ENCODE peak calls at places on chromosomes 16 and 17, in nine cellular contexts. K is astrocyte of the cerebellum; L is PC-3; C is NCI-H1930; R is Peyer's patch; U is dorsolateral prefrontal cortex; X is iris pigment epithelial cell; M is right cardiac atrium; T is CD4-positive, alpha-beta memory T cell. I is an unnamed sample.

GRCh38 chr16:5678371-5678770 is 580.8 kb upstream of the EEF2KMT start:
- DNase-seq in K (no peak), L (no peak), C (no peak), R (no peak), U (no peak), X (no peak), M (no peak), T (no peak), I (no peak)

GRCh38 chr16:67301080-67301757 is 21.9 kb downstream of the PLEKHG4 start:
- DNase-seq in K (no peak), L (no peak), C (no peak), R (no peak), U (no peak), X (no peak), M (peak; percentile 87), T (no peak), I (no peak)

GRCh38 chr16:50121721-50122445 is 31.2 kb upstream of the TENT4B start:
- DNase-seq in K (no peak), L (no peak), C (no peak), R (peak; percentile 40), U (no peak), X (no peak), M (no peak), T (peak; percentile 47), I (no peak)

GRCh38 chr17:50218771-50219315 is 17.4 kb upstream of the COL1A1 start:
- DNase-seq in K (peak; percentile 96), L (peak; percentile 82), C (no peak), R (peak; percentile 27), U (no peak), X (peak; percentile 97), M (no peak), T (no peak), I (no peak)

GRCh38 chr17:69123626-69124025 is 18.1 kb downstream of the ABCA6 start:
- DNase-seq in K (no peak), L (no peak), C (no peak), R (no peak), U (no peak), X (no peak), M (no peak), T (no peak), I (no peak)

GRCh38 chr17:57524790-57525543 is 220.1 kb downstream of the CCDC182 start:
- DNase-seq in K (no peak), L (no peak), C (peak; percentile 46), R (no peak), U (no peak), X (no peak), M (no peak), T (no peak), I (no peak)

GRCh38 chr17:62781356-62781755 is 26.8 kb downstream of the MARCHF10 start:
- DNase-seq in K (no peak), L (no peak), C (no peak), R (no peak), U (no peak), X (peak; percentile 76), M (no peak), T (no peak), I (no peak)

GRCh38 chr16:24890746-24891145 is 45.0 kb downstream of the SLC5A11 start:
- DNase-seq in K (no peak), L (no peak), C (no peak), R (no peak), U (no peak), X (no peak), M (no peak), T (no peak), I (no peak)

GRCh38 chr16:21656795-21657768 is 4.7 kb upstream of the IGSF6 start:
- DNase-seq in K (peak; percentile 45), L (peak; percentile 58), C (peak; percentile 27), R (peak; percentile 78), U (no peak), X (peak; percentile 59), M (no peak), T (peak; percentile 60), I (peak; percentile 73)

GRCh38 chr17:28982191-28982793 is 23.5 kb downstream of the SEZ6 start:
- DNase-seq in K (no peak), L (no peak), C (no peak), R (peak; percentile 67), U (no peak), X (peak; percentile 75), M (peak; percentile 43), T (peak; percentile 88), I (peak; percentile 64)

GRCh38 chr17:46756061-46756735 is 62.3 kb downstream of the WNT3 start:
- DNase-seq in K (no peak), L (no peak), C (no peak), R (no peak), U (no peak), X (no peak), M (no peak), T (no peak), I (no peak)

GRCh38 chr17:11935734-11936406 is 61.4 kb downstream of the ZNF18 start:
- DNase-seq in K (peak; percentile 34), L (peak; percentile 92), C (peak; percentile 46), R (no peak), U (no peak), X (peak; percentile 27), M (no peak), T (no peak), I (no peak)

GRCh38 chr17:65228734-65229390 is 91.7 kb downstream of the RGS9 start:
- DNase-seq in K (no peak), L (peak; percentile 41), C (no peak), R (no peak), U (no peak), X (peak; percentile 65), M (no peak), T (peak; percentile 66), I (no peak)

GRCh38 chr17:10761281-10761680 is 31.5 kb upstream of the TMEM220 start:
- DNase-seq in K (no peak), L (no peak), C (no peak), R (peak; percentile 44), U (no peak), X (no peak), M (no peak), T (no peak), I (no peak)

GRCh38 chr16:57774886-57775285 is 27.4 kb downstream of the KIFC3 start:
- DNase-seq in K (no peak), L (no peak), C (no peak), R (no peak), U (no peak), X (no peak), M (no peak), T (no peak), I (no peak)

GRCh38 chr17:82594571-82594970 is 53.7 kb downstream of the WDR45B start:
- DNase-seq in K (no peak), L (no peak), C (no peak), R (no peak), U (no peak), X (no peak), M (peak; percentile 21), T (no peak), I (no peak)

GRCh38 chr17:17164156-17164555 is 42.0 kb downstream of the PLD6 start:
- DNase-seq in K (no peak), L (no peak), C (no peak), R (no peak), U (no peak), X (no peak), M (peak; percentile 41), T (no peak), I (no peak)

GRCh38 chr16:75618782-75619181 is 4.3 kb downstream of the ADAT1 start:
- DNase-seq in K (no peak), L (no peak), C (no peak), R (no peak), U (no peak), X (no peak), M (no peak), T (no peak), I (no peak)

GRCh38 chr16:67226295-67226803 is 581 bp upstream of the TMEM208 start:
- DNase-seq in K (no peak), L (no peak), C (no peak), R (no peak), U (no peak), X (no peak), M (no peak), T (no peak), I (no peak)

GRCh38 chr16:49851468-49851787 is 4.5 kb downstream of the ZNF423 start:
- DNase-seq in K (no peak), L (no peak), C (no peak), R (no peak), U (no peak), X (no peak), M (peak; percentile 5), T (no peak), I (no peak)

GRCh38 chr16:55077231-55077630 is 146.6 kb downstream of the IRX5 start:
- DNase-seq in K (no peak), L (no peak), C (no peak), R (no peak), U (no peak), X (no peak), M (no peak), T (no peak), I (no peak)

GRCh38 chr17:31695456-31696090 is 163.5 kb downstream of the COPRS start:
- DNase-seq in K (no peak), L (no peak), C (no peak), R (no peak), U (no peak), X (peak; percentile 47), M (peak; percentile 55), T (no peak), I (no peak)

GRCh38 chr16:3059041-3059722 is 6.3 kb upstream of the IL32 start:
- DNase-seq in K (peak; percentile 34), L (peak; percentile 83), C (peak; percentile 92), R (peak; percentile 93), U (peak; percentile 58), X (peak; percentile 73), M (peak; percentile 97), T (peak; percentile 76), I (peak; percentile 98)